ENCODE peak calls at places on chromosomes 4 and X, in seven cellular contexts. L is mesendoderm, B is IMR-90, J is H9, S is mesenchymal stem cell, H is trophoblast cell, C is H1. Z is an unnamed sample.

GRCh38 chr4:3639613-3640586 is 107.7 kb upstream of the LRPAP1 start:
- DNase-seq in L (no peak), B (no peak), J (no peak), S (no peak), H (no peak), C (no peak), Z (no peak)

GRCh38 chr4:76802546-76803021 is 95.4 kb downstream of the SOWAHB start:
- DNase-seq in L (peak), B (peak), J (peak), S (peak), H (peak), C (no peak), Z (no peak)

GRCh38 chr4:149280886-149281285 is 534.8 kb downstream of the IQCM start:
- DNase-seq in L (no peak), B (peak), J (no peak), S (no peak), H (no peak), C (no peak), Z (no peak)

GRCh38 chrX:14509325-14510057 is 19.8 kb upstream of the GLRA2 start:
- DNase-seq in L (no peak), B (no peak), J (no peak), S (no peak), H (no peak), C (no peak), Z (no peak)

GRCh38 chr4:173246719-173247118 is 78.1 kb downstream of the GALNT7 start:
- DNase-seq in L (no peak), B (no peak), J (no peak), S (no peak), H (no peak), C (no peak), Z (no peak)

GRCh38 chrX:16946361-16946964 is at the start of gene REPS2:
- DNase-seq in L (peak), B (peak), J (peak), S (peak), H (peak), C (peak), Z (peak)

GRCh38 chrX:13164611-13165010 is 120.2 kb upstream of the FAM9C start:
- DNase-seq in L (peak), B (no peak), J (peak), S (no peak), H (no peak), C (no peak), Z (no peak)

GRCh38 chr4:177214935-177215334 is 94.7 kb upstream of the NEIL3 start:
- DNase-seq in L (no peak), B (peak), J (no peak), S (no peak), H (no peak), C (no peak), Z (no peak)

DNA sequence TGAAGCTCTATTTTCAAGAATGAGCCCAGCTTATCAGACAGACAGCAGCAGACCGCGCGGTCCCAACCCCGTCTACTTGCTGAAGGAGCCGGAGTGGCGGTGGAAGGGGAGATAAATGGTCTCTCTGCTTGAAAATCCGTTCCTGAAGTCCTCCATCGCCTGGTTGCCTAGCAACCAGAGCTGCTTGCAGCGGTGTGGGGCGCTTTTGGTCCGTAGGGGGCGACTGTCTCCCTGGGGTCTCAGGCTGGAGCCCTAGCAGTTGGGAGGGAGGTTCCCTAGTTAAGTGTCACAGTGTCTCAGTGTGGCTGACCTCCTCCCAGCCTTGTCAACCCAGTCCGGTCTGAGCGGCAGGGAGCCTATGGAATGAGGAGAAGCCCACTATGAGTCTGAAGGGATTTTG is 8.3 kb upstream of the DLG3 start:
- DNase-seq in L (peak), B (no peak), J (peak), S (peak), H (no peak), C (peak), Z (no peak)
- H3K18ac ChIP-seq in L (no peak), B (no peak), J (no peak), S (no peak), H (no peak), C (no peak), Z (no peak)

DNA sequence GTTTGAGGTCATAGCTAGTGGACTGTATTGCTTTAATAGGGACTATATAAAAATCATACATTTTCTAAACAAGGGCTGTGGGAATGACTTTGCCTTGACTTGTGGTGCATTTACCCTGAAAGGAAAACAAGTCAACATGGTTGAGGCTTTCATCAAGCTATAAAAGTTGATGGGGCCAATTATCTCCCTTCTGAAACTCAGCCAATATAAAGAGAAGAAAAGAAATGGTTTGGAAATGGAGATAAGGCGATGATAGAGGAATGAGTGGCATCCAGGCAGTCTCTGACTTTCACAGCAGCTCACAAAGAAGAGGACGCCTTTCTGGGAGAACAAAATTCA is 118.7 kb downstream of the SMARCA1 start:
- DNase-seq in L (peak), B (no peak), J (no peak), S (no peak), H (peak), C (no peak), Z (no peak)
- H3K18ac ChIP-seq in L (no peak), B (no peak), J (no peak), S (no peak), H (no peak), C (no peak), Z (no peak)

GRCh38 chr4:175616287-175616686 is 195.8 kb downstream of the GPM6A start:
- DNase-seq in L (no peak), B (no peak), J (no peak), S (no peak), H (no peak), C (no peak), Z (no peak)
- H3K18ac ChIP-seq in L (no peak), B (no peak), J (no peak), S (no peak), H (no peak), C (no peak), Z (no peak)

DNA sequence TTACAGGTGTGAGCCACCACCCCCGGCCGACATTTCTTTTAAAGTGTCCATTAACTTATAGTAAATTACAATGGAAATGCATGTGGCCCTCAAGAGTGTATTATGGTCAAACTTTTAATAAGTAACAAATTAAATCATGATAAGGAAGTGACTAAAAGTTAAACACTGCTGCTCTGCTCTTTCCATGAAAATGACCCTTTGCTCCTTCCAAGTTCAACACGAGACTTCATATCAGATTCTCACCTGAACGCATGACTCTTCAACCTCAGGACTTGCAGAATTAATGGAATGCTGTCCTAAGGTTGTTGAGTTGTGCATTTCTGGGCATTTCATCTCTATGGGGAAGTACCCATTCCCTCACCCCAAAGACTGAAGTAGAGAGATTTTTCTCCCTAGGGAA is 27.1 kb downstream of the AWAT2 start:
- DNase-seq in L (no peak), B (no peak), J (no peak), S (no peak), H (no peak), C (no peak), Z (no peak)
- H3K18ac ChIP-seq in L (no peak), B (no peak), J (no peak), S (no peak), H (no peak), C (no peak), Z (no peak)

GRCh38 chrX:1813809-1814208 is 198.9 kb downstream of the ASMT start:
- DNase-seq in L (no peak), B (no peak), J (no peak), S (no peak), H (no peak), C (no peak), Z (no peak)

DNA sequence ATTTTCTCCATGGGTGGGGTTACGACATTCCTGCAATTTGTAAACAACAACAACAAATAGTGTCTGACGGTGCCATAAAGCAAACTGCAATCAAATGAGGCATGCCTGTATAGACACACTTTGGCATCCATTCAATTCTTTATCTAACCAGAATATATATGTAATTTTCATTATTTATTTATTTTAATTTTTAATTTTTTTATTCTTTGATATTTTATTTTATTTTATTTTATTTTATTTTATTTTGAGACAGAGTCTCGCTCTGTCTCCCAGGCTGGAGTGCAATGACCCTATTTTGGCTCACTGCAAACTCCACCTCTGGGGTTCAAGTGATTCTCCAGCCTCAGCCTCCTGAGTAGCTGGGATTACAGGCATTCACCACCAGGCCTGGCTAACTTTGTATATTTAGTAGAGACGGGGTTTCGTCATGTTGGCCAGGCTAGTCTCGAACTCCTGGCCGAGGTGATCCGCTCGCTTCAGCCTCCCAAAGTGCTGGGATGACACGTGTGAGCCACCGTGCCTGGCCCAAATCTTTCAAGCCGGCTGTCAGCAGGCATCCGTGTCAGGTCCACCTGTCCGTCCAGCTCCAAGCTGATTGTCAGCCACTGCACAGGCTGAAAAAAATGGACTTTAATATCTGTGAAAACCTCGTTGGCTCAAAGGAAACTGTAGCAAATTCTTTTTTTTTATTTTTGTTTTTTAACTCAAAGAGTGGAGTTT is 200.8 kb downstream of the ASMT start:
- DNase-seq in L (no peak), B (no peak), J (no peak), S (no peak), H (no peak), C (no peak), Z (no peak)
- H3K18ac ChIP-seq in L (no peak), B (no peak), J (no peak), S (no peak), H (no peak), C (no peak), Z (no peak)

GRCh38 chr4:38509551-38509950 is 154.4 kb upstream of the KLF3 start:
- DNase-seq in L (no peak), B (no peak), J (no peak), S (no peak), H (no peak), C (no peak), Z (no peak)
- H3K18ac ChIP-seq in L (no peak), B (no peak), J (no peak), S (no peak), H (no peak), C (no peak), Z (no peak)

DNA sequence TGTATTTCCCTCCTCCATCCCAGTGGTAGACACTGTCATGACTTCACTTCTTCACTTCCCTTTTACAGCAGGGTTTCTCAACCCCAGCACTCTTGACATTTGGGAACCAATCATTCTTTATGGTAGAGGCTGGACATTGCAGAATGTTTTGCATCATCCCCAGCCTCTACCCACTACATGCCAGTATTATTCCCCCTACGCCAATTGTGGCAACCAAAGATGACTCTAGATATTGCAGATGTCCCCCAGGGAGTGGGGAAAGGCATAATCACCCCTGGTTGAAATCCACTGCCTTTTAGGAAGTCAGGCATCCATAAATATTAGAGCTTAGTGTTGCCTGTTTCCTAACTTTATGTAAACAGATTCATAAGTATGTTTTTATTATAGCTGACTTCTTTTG is 138.6 kb downstream of the AMELX start:
- DNase-seq in L (no peak), B (no peak), J (no peak), S (peak), H (no peak), C (no peak), Z (no peak)
- H3K18ac ChIP-seq in L (no peak), B (no peak), J (no peak), S (no peak), H (no peak), C (no peak), Z (no peak)

DNA sequence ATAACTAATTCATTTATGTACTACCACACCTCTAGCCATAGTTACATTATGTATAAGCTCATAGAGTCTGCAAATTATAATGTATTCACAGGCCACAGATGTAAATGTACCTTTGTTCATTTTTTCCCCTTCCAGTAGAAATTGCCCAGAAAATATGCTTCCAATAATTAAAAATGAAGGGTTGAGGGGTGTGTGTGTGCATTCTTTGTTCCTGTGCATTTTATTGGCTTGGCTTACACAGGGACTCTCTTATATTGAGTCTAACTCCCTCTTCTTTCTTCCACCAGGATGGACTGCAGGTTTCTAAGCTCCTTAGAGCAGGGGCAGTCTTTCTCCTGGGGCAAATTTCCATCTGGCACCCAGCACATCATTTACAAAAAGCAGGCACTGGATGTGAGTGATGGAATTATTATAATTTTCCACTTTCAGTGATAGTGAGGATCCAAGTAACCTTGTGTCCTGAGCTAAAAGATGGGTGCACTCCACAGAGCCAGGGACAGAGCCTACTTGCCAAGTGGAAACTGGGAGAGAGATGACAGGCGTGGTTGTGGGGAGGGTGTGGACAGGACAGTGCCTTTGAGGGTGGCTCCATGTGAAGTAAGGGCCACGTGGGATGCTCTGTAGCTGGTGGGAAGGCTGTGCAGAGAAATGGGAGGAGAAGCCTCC is 16.2 kb downstream of the IGFBP7 start:
- DNase-seq in L (no peak), B (no peak), J (no peak), S (no peak), H (no peak), C (no peak), Z (no peak)
- H3K18ac ChIP-seq in L (no peak), B (peak), J (no peak), S (peak), H (no peak), C (no peak), Z (no peak)